ENCODE peak calls at places on chromosomes 2 and 18, in nine cellular contexts. N is fibroblast of lung; E is breast epithelium; O is astrocyte of the spinal cord; I is thoracic aorta; Z is fibroblast of the aortic adventitia; S is fibroblast of mammary gland; V is CD8-positive, alpha-beta T cell; D is mucosa of descending colon. W is an unnamed sample.

GRCh38 chr18:901769-902168 is 2.9 kb upstream of the ADCYAP1 start:
- DNase-seq in N (no peak), E (no peak), O (no peak), I (no peak), Z (no peak), S (no peak), V (no peak), D (no peak), W (no peak)

GRCh38 chr2:150817422-150817821 is 330.0 kb upstream of the RND3 start:
- DNase-seq in N (no peak), E (no peak), O (no peak), I (no peak), Z (no peak), S (no peak), V (no peak), D (no peak), W (no peak)

GRCh38 chr18:10546557-10547300 is 20.9 kb downstream of the NAPG start:
- DNase-seq in N (no peak), E (no peak), O (no peak), I (no peak), Z (peak), S (no peak), V (no peak), D (no peak), W (peak)

GRCh38 chr18:9433616-9434239 is 41.6 kb upstream of the RALBP1 start:
- DNase-seq in N (no peak), E (no peak), O (no peak), I (no peak), Z (no peak), S (no peak), V (no peak), D (no peak), W (no peak)

GRCh38 chr2:37925063-37925897 is at the start of gene RMDN2:
- DNase-seq in N (peak), E (peak), O (peak), I (peak), Z (peak), S (peak), V (peak), D (peak), W (peak)

GRCh38 chr2:208407667-208408066 is 1.1 kb downstream of the PTH2R start:
- DNase-seq in N (peak), E (no peak), O (peak), I (no peak), Z (peak), S (peak), V (no peak), D (no peak), W (peak)

GRCh38 chr2:127672341-127673303 is 2.7 kb downstream of the LIMS2 start:
- DNase-seq in N (no peak), E (peak), O (no peak), I (no peak), Z (no peak), S (no peak), V (no peak), D (no peak), W (no peak)

GRCh38 chr2:190863946-190864345 is 16.7 kb upstream of the GLS start:
- DNase-seq in N (no peak), E (no peak), O (no peak), I (no peak), Z (peak), S (no peak), V (no peak), D (no peak), W (peak)

GRCh38 chr18:80097201-80097600 is 11.9 kb upstream of the ADNP2 start:
- DNase-seq in N (no peak), E (no peak), O (no peak), I (no peak), Z (no peak), S (no peak), V (no peak), D (no peak), W (no peak)

GRCh38 chr2:31980674-31981356 is 30.0 kb downstream of the MEMO1 start:
- DNase-seq in N (peak), E (no peak), O (peak), I (no peak), Z (peak), S (peak), V (no peak), D (no peak), W (peak)

GRCh38 chr18:78362198-78362597 is 617.4 kb upstream of the SALL3 start:
- DNase-seq in N (no peak), E (no peak), O (no peak), I (no peak), Z (no peak), S (no peak), V (no peak), D (no peak), W (no peak)

GRCh38 chr2:147345246-147345645 is 499.6 kb upstream of the ACVR2A start:
- DNase-seq in N (peak), E (no peak), O (peak), I (no peak), Z (peak), S (peak), V (no peak), D (no peak), W (peak)

GRCh38 chr2:159139216-159139933 is 147.1 kb downstream of the WDSUB1 start:
- DNase-seq in N (no peak), E (no peak), O (no peak), I (no peak), Z (no peak), S (peak), V (no peak), D (no peak), W (no peak)

GRCh38 chr2:39127973-39128372 is 7.1 kb upstream of the SOS1 start:
- DNase-seq in N (peak), E (no peak), O (no peak), I (no peak), Z (peak), S (peak), V (peak), D (no peak), W (peak)

GRCh38 chr2:12424219-12424618 is 292.5 kb upstream of the TRIB2 start:
- DNase-seq in N (no peak), E (no peak), O (no peak), I (no peak), Z (peak), S (peak), V (no peak), D (no peak), W (no peak)

GRCh38 chr18:24494586-24494985 is 34.1 kb downstream of the HRH4 start:
- DNase-seq in N (no peak), E (no peak), O (no peak), I (no peak), Z (no peak), S (no peak), V (no peak), D (no peak), W (no peak)

GRCh38 chr2:43225788-43226557 is 433 bp downstream of the ZFP36L2 start:
- DNase-seq in N (peak), E (peak), O (peak), I (no peak), Z (peak), S (peak), V (peak), D (peak), W (peak)

GRCh38 chr2:43228341-43228751 is 1.9 kb upstream of the ZFP36L2 start:
- DNase-seq in N (peak), E (no peak), O (no peak), I (no peak), Z (peak), S (peak), V (no peak), D (no peak), W (peak)

GRCh38 chr2:43227830-43228280 is 1.4 kb upstream of the ZFP36L2 start:
- DNase-seq in N (no peak), E (no peak), O (no peak), I (no peak), Z (no peak), S (peak), V (no peak), D (no peak), W (no peak)

GRCh38 chr2:43226558-43226954 is at the start of gene ZFP36L2:
- DNase-seq in N (peak), E (peak), O (peak), I (peak), Z (peak), S (peak), V (peak), D (peak), W (peak)

GRCh38 chr2:43226955-43227829 is 786 bp upstream of the ZFP36L2 start:
- DNase-seq in N (peak), E (peak), O (peak), I (peak), Z (peak), S (peak), V (peak), D (peak), W (peak)
- TF ChIP-seq CTCF in N (no peak), E (peak), O (no peak), I (peak), Z (no peak), S (no peak), V (no peak), D (no peak), W (no peak)

DNA sequence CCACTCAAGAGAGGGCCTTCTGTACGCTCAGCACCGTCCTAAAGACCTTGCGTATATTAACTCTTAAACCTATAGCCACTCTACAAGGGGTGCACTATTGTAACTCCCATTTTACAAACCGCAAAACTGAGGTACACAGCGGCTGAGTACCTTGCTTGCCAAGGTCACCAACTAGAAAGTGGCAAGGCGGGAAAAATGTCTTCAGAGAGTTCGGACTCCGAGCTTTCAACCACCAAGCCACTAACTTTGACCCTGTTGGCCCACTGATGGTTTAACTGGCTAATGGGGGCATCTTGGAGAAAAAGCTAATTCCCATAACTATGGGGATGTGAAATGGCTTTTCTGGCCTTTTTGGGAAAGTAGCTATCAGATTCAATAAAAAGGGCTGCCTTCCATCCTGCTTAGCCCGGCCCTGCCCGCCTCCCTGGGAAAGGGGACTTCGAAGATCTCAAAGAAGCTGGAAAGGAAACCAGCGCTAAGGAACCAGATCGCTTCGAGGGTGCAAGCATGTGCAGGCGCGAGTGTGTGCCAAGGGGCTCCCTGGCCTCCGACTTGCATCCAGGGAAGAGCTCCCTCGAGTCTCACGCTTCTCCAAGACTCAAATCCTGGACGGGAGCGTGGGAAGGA is 2.4 kb upstream of the SP5 start:
- DNase-seq in N (no peak), E (no peak), O (no peak), I (no peak), Z (no peak), S (no peak), V (no peak), D (no peak), W (no peak)
- H3K4me3 ChIP-seq in N (no peak), E (no peak), O (no peak), I (no peak), Z (no peak), S (no peak), V (no peak), D (no peak), W (no peak)

GRCh38 chr18:36214811-36215210 is 27.5 kb downstream of the MOCOS start:
- DNase-seq in N (no peak), E (no peak), O (no peak), I (no peak), Z (no peak), S (no peak), V (no peak), D (no peak), W (no peak)

GRCh38 chr18:36215577-36215976 is 28.3 kb downstream of the MOCOS start:
- DNase-seq in N (no peak), E (no peak), O (no peak), I (no peak), Z (no peak), S (no peak), V (no peak), D (no peak), W (no peak)

GRCh38 chr18:36211612-36212065 is 24.3 kb downstream of the MOCOS start:
- DNase-seq in N (peak), E (no peak), O (no peak), I (no peak), Z (peak), S (peak), V (no peak), D (no peak), W (no peak)

GRCh38 chr18:36212978-36213303 is 25.6 kb downstream of the MOCOS start:
- DNase-seq in N (no peak), E (no peak), O (no peak), I (no peak), Z (no peak), S (no peak), V (no peak), D (no peak), W (no peak)

GRCh38 chr18:36212301-36212977 is 25.1 kb downstream of the MOCOS start:
- DNase-seq in N (peak), E (no peak), O (no peak), I (no peak), Z (peak), S (peak), V (no peak), D (no peak), W (peak)
- TF ChIP-seq CTCF in N (peak), E (no peak), O (peak), I (peak), Z (peak), S (peak), V (no peak), D (no peak), W (no peak)

GRCh38 chr18:35231052-35231451 is 9.8 kb upstream of the ZNF397 start:
- DNase-seq in N (peak), E (peak), O (peak), I (peak), Z (peak), S (peak), V (peak), D (peak), W (peak)
- H3K4me3 ChIP-seq in N (peak), E (no peak), O (peak), I (peak), Z (peak), S (no peak), V (no peak), D (no peak), W (no peak)

GRCh38 chr2:72576861-72577260 is 249.0 kb downstream of the EXOC6B start:
- DNase-seq in N (peak), E (no peak), O (peak), I (no peak), Z (peak), S (peak), V (no peak), D (no peak), W (no peak)

GRCh38 chr2:72583376-72583775 is 242.5 kb downstream of the EXOC6B start:
- DNase-seq in N (peak), E (no peak), O (no peak), I (no peak), Z (peak), S (no peak), V (no peak), D (no peak), W (no peak)

GRCh38 chr2:72576459-72576858 is 249.4 kb downstream of the EXOC6B start:
- DNase-seq in N (peak), E (no peak), O (no peak), I (no peak), Z (no peak), S (no peak), V (no peak), D (no peak), W (no peak)

GRCh38 chr2:72581560-72582181 is 244.2 kb downstream of the EXOC6B start:
- DNase-seq in N (no peak), E (no peak), O (no peak), I (no peak), Z (no peak), S (no peak), V (no peak), D (no peak), W (no peak)

DNA sequence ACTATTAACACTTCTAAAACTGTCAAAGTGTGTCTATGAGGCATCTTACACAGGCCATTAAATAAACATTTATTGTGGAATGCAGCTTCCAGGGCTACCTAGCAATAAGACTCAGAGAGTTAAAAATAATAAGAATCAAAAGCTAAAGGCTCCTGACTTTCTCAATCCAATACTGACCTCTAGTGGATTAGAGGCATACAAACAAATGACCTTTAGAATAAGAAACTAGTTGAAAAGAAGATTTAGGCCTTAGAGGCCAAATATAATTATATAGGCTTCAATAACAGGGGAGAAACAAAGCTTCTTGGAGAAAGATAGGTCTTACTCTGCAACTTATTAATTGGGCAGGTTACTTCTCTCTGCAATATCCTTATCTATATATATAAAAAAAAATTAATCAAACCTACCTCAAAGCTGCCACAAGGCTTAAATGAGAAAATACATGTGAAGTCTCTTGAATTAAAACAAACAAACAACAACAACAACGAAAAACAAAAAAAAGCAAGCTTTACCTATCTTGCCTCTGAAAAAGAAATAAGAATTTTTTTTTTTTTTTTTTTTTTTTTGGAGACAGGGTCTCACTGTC is 246.1 kb downstream of the EXOC6B start:
- DNase-seq in N (peak), E (no peak), O (peak), I (no peak), Z (peak), S (peak), V (no peak), D (no peak), W (peak)
- TF ChIP-seq CTCF in N (peak), E (peak), O (peak), I (peak), Z (peak), S (peak), V (peak), D (no peak), W (peak)

GRCh38 chr2:189442468-189442867 is 1.2 kb downstream of the WDR75 start:
- DNase-seq in N (no peak), E (no peak), O (no peak), I (no peak), Z (no peak), S (no peak), V (no peak), D (no peak), W (no peak)
- H3K4me3 ChIP-seq in N (peak), E (peak), O (peak), I (peak), Z (peak), S (peak), V (peak), D (no peak), W (peak)

GRCh38 chr2:100584811-100585210 is 22.0 kb downstream of the PDCL3 start:
- DNase-seq in N (no peak), E (no peak), O (no peak), I (no peak), Z (no peak), S (no peak), V (no peak), D (no peak), W (no peak)

GRCh38 chr2:100592226-100592625 is 29.4 kb downstream of the PDCL3 start:
- DNase-seq in N (peak), E (no peak), O (no peak), I (no peak), Z (no peak), S (peak), V (no peak), D (no peak), W (peak)

GRCh38 chr2:100588071-100588786 is 25.4 kb downstream of the PDCL3 start:
- DNase-seq in N (peak), E (no peak), O (peak), I (no peak), Z (peak), S (peak), V (no peak), D (no peak), W (peak)

GRCh38 chr2:100589527-100589926 is 26.7 kb downstream of the PDCL3 start:
- DNase-seq in N (no peak), E (no peak), O (no peak), I (no peak), Z (no peak), S (peak), V (no peak), D (no peak), W (peak)
- TF ChIP-seq CTCF in N (no peak), E (no peak), O (no peak), I (no peak), Z (no peak), S (no peak), V (no peak), D (no peak), W (no peak)